ENCODE peak calls at places on chromosomes 13 and 19, in nine cellular contexts. G is left cardiac atrium; A is activated B cell treated with CpG ODN at 0.5 μM for 24 hours; D is Right ventricle myocardium superior; H is natural killer cell treated with Interleukin-12 subunit alpha and Interleukin-12 subunit beta and Interleukin-15 and Interleukin-18, amount 100 ng/mL, for 72 hours; P is Right ventricle myocardium inferior; W is effector memory CD8-positive, alpha-beta T cell; K is B cell; T is central memory CD8-positive, alpha-beta T cell. Y is an unnamed sample.

GRCh38 chr13:86882107-86882506 is 789.1 kb upstream of the SLITRK5 start:
- ATAC-seq in G (no peak), A (no peak), D (no peak), H (no peak), P (no peak), W (no peak), K (no peak), T (no peak), Y (no peak)

GRCh38 chr19:34661357-34661756 is 15.6 kb downstream of the SCGB2B2 start:
- ATAC-seq in G (peak; percentile 81), A (no peak), D (peak; percentile 82), H (no peak), P (peak; percentile 83), W (no peak), K (no peak), T (no peak), Y (no peak)

GRCh38 chr13:113000575-113000974 is 31.6 kb downstream of the MCF2L start:
- ATAC-seq in G (no peak), A (no peak), D (no peak), H (no peak), P (no peak), W (no peak), K (no peak), T (no peak), Y (no peak)

GRCh38 chr19:51726049-51726448 is 2.3 kb upstream of the HAS1 start:
- ATAC-seq in G (peak; percentile 69), A (no peak), D (peak; percentile 65), H (peak; percentile 27), P (peak; percentile 75), W (no peak), K (no peak), T (no peak), Y (peak; percentile 72)

GRCh38 chr19:14182481-14182880 is 23.5 kb downstream of the ADGRL1 start:
- ATAC-seq in G (no peak), A (no peak), D (no peak), H (no peak), P (no peak), W (no peak), K (no peak), T (no peak), Y (no peak)

GRCh38 chr13:53018690-53019647 is 9.6 kb upstream of the OLFM4 start:
- ATAC-seq in G (no peak), A (no peak), D (no peak), H (no peak), P (no peak), W (no peak), K (no peak), T (no peak), Y (no peak)

GRCh38 chr13:107459430-107459829 is 755.9 kb downstream of the LIG4 start:
- ATAC-seq in G (no peak), A (no peak), D (no peak), H (no peak), P (no peak), W (no peak), K (no peak), T (no peak), Y (peak; percentile 84)

GRCh38 chr13:22127277-22128143 is 456.6 kb downstream of the FGF9 start:
- ATAC-seq in G (no peak), A (no peak), D (no peak), H (peak; percentile 50), P (no peak), W (no peak), K (no peak), T (no peak), Y (no peak)

GRCh38 chr13:98650376-98651107 is 73.6 kb upstream of the STK24 start:
- ATAC-seq in G (no peak), A (no peak), D (peak; percentile 40), H (no peak), P (no peak), W (no peak), K (no peak), T (no peak), Y (no peak)

GRCh38 chr19:35860436-35860817 is 3.7 kb downstream of the KIRREL2 start:
- ATAC-seq in G (no peak), A (no peak), D (no peak), H (no peak), P (no peak), W (no peak), K (no peak), T (no peak), Y (no peak)

Y was measured in SK-N-SH treated with all-trans-retinoic acid at 6 μM for 48 hours.